ENCODE peak calls at places on chromosomes 13 and 19, in five cellular contexts. One of them, this sample, is unnamed.

GRCh38 chr13:109869312-109870237 is 83.2 kb upstream of the IRS2 start:
- DNase-seq in H1: no peak
- DNase-seq in breast epithelium: peak
- DNase-seq in endothelial cell of umbilical vein: peak
- DNase-seq in WERI-Rb-1: no peak
- DNase-seq in this sample: no peak

GRCh38 chr19:12867120-12868099 is 13.8 kb downstream of the DNASE2 start:
- DNase-seq in WERI-Rb-1: no peak
- DNase-seq in H1: peak
- DNase-seq in endothelial cell of umbilical vein: peak
- DNase-seq in breast epithelium: no peak
- DNase-seq in this sample: no peak

GRCh38 chr19:43532571-43532961 is 422 bp upstream of the ZNF575 start:
- DNase-seq in breast epithelium: peak
- DNase-seq in WERI-Rb-1: peak
- DNase-seq in endothelial cell of umbilical vein: no peak
- DNase-seq in H1: no peak
- DNase-seq in this sample: no peak

GRCh38 chr13:114112826-114113322 is 19.5 kb downstream of the RASA3 start:
- DNase-seq in H1: no peak
- DNase-seq in endothelial cell of umbilical vein: no peak
- DNase-seq in WERI-Rb-1: peak
- DNase-seq in breast epithelium: peak
- DNase-seq in this sample: no peak

GRCh38 chr13:93169980-93170379 is 56.6 kb upstream of the GPC6 start:
- DNase-seq in endothelial cell of umbilical vein: no peak
- DNase-seq in WERI-Rb-1: no peak
- DNase-seq in H1: no peak
- DNase-seq in breast epithelium: no peak
- DNase-seq in this sample: no peak

GRCh38 chr13:113077953-113078894 is 27.4 kb upstream of the F7 start:
- DNase-seq in endothelial cell of umbilical vein: no peak
- DNase-seq in H1: no peak
- DNase-seq in breast epithelium: no peak
- DNase-seq in WERI-Rb-1: no peak
- DNase-seq in this sample: no peak

GRCh38 chr19:48554385-48555091 is 2.6 kb downstream of the SULT2B1 start:
- DNase-seq in endothelial cell of umbilical vein: no peak
- DNase-seq in WERI-Rb-1: peak
- DNase-seq in breast epithelium: no peak
- DNase-seq in H1: peak
- DNase-seq in this sample: no peak

GRCh38 chr19:16035601-16036297 is 40.5 kb upstream of the TPM4 start:
- DNase-seq in endothelial cell of umbilical vein: no peak
- DNase-seq in H1: no peak
- DNase-seq in WERI-Rb-1: no peak
- DNase-seq in breast epithelium: peak
- DNase-seq in this sample: no peak

GRCh38 chr13:101649490-101650126 is 197.1 kb downstream of the ITGBL1 start:
- DNase-seq in breast epithelium: no peak
- DNase-seq in WERI-Rb-1: no peak
- DNase-seq in endothelial cell of umbilical vein: no peak
- DNase-seq in H1: no peak
- DNase-seq in this sample: no peak

GRCh38 chr13:39692650-39693438 is 37.4 kb downstream of the COG6 start:
- DNase-seq in H1: no peak
- DNase-seq in breast epithelium: no peak
- DNase-seq in WERI-Rb-1: no peak
- DNase-seq in endothelial cell of umbilical vein: no peak
- DNase-seq in this sample: no peak

GRCh38 chr13:94323746-94324408 is 155.6 kb downstream of the DCT start:
- DNase-seq in WERI-Rb-1: no peak
- DNase-seq in H1: no peak
- DNase-seq in breast epithelium: no peak
- DNase-seq in endothelial cell of umbilical vein: no peak
- DNase-seq in this sample: no peak

GRCh38 chr19:54955356-54955755 is 8.0 kb upstream of the NLRP7 start:
- DNase-seq in endothelial cell of umbilical vein: no peak
- DNase-seq in WERI-Rb-1: no peak
- DNase-seq in breast epithelium: no peak
- DNase-seq in H1: no peak
- DNase-seq in this sample: no peak

GRCh38 chr19:42053037-42053935 is 16.7 kb downstream of the GRIK5 start:
- DNase-seq in WERI-Rb-1: no peak
- DNase-seq in H1: no peak
- DNase-seq in endothelial cell of umbilical vein: no peak
- DNase-seq in breast epithelium: no peak
- DNase-seq in this sample: no peak

GRCh38 chr13:39505151-39505550 is 97.8 kb downstream of the LHFPL6 start:
- DNase-seq in H1: no peak
- DNase-seq in breast epithelium: no peak
- DNase-seq in endothelial cell of umbilical vein: no peak
- DNase-seq in WERI-Rb-1: no peak
- DNase-seq in this sample: no peak

GRCh38 chr19:13573268-13573667 is 67.0 kb upstream of the CACNA1A start:
- DNase-seq in endothelial cell of umbilical vein: no peak
- DNase-seq in H1: peak
- DNase-seq in WERI-Rb-1: no peak
- DNase-seq in breast epithelium: no peak
- DNase-seq in this sample: no peak

GRCh38 chr19:14434157-14434501 is 1.0 kb downstream of the PKN1 start:
- DNase-seq in H1: no peak
- DNase-seq in breast epithelium: no peak
- DNase-seq in WERI-Rb-1: no peak
- DNase-seq in endothelial cell of umbilical vein: peak
- DNase-seq in this sample: no peak

GRCh38 chr13:65854431-65854830 is 1375.7 kb downstream of the PCDH9 start:
- DNase-seq in WERI-Rb-1: no peak
- DNase-seq in endothelial cell of umbilical vein: no peak
- DNase-seq in H1: no peak
- DNase-seq in breast epithelium: no peak
- DNase-seq in this sample: no peak

GRCh38 chr19:8610928-8611284 is 391 bp upstream of the ADAMTS10 start:
- DNase-seq in H1: no peak
- DNase-seq in breast epithelium: no peak
- DNase-seq in endothelial cell of umbilical vein: no peak
- DNase-seq in WERI-Rb-1: no peak
- DNase-seq in this sample: no peak

GRCh38 chr19:16013181-16013850 is 63.0 kb upstream of the TPM4 start:
- DNase-seq in breast epithelium: no peak
- DNase-seq in endothelial cell of umbilical vein: no peak
- DNase-seq in WERI-Rb-1: no peak
- DNase-seq in H1: no peak
- DNase-seq in this sample: no peak

GRCh38 chr19:55253842-55254624 is 4.8 kb downstream of the PPP6R1 start:
- DNase-seq in H1: no peak
- DNase-seq in endothelial cell of umbilical vein: peak
- DNase-seq in breast epithelium: no peak
- DNase-seq in WERI-Rb-1: no peak
- DNase-seq in this sample: no peak

GRCh38 chr19:9622531-9622930 is 1.5 kb upstream of the ZNF561 start:
- DNase-seq in endothelial cell of umbilical vein: peak
- DNase-seq in H1: no peak
- DNase-seq in breast epithelium: no peak
- DNase-seq in WERI-Rb-1: no peak
- DNase-seq in this sample: no peak
- H3K27ac ChIP-seq in endothelial cell of umbilical vein: peak
- H3K27ac ChIP-seq in H1: no peak
- H3K27ac ChIP-seq in breast epithelium: peak
- H3K27ac ChIP-seq in WERI-Rb-1: no peak
- H3K27ac ChIP-seq in this sample: peak

DNA sequence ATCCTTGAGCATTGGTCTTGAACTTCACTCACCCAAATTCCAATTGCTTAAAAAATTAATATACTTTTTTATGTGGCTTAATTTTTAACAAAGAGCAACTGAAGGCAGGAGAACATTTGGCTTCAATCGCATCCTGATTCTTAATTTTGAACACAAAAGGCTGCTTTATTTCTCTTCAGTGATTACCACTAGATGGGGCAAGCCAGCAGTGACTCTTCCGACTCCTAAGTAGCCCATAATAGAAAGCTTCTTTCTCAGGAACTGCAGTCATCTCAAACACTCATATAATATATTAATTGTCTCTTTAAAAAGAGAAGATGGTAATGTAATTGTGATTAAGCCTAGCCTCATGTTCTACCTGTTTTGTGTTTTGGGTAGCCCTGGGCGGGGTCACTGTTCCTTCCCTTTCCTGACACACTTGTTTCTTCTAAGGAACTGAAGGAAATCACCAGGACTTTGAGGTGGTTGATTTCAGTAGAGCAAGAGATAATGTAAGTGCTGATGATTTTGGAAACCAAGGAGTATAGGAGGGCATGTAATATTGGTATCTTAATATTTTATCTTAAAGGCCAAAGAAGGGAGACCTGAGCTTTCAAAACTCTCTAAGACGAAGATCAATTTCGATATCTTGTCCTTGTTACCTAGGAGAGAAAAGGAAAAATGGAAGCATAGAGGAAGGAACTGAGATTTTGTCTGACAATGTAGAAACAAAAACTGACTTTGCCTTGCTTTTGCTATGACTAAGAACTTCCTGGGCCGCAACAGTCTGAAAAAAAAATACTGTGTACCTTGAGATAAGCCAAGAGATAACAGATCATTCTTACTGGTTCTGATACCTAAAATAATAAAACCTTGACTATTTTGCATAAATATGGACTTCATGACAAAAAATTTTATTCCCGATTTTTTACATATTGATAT is 73.1 kb downstream of the TNFSF13B start:
- DNase-seq in endothelial cell of umbilical vein: peak
- DNase-seq in breast epithelium: no peak
- DNase-seq in WERI-Rb-1: no peak
- DNase-seq in H1: no peak
- DNase-seq in this sample: no peak
- TF ChIP-seq CTCF in endothelial cell of umbilical vein: peak
- TF ChIP-seq CTCF in breast epithelium: no peak
- TF ChIP-seq CTCF in WERI-Rb-1: peak
- TF ChIP-seq CTCF in H1: peak
- TF ChIP-seq CTCF in this sample: peak

GRCh38 chr19:32919365-32919764 is 49.8 kb upstream of the SLC7A9 start:
- DNase-seq in WERI-Rb-1: no peak
- DNase-seq in H1: no peak
- DNase-seq in breast epithelium: no peak
- DNase-seq in endothelial cell of umbilical vein: no peak
- DNase-seq in this sample: no peak
- H3K27ac ChIP-seq in WERI-Rb-1: no peak
- H3K27ac ChIP-seq in H1: no peak
- H3K27ac ChIP-seq in breast epithelium: no peak
- H3K27ac ChIP-seq in endothelial cell of umbilical vein: no peak
- H3K27ac ChIP-seq in this sample: no peak

DNA sequence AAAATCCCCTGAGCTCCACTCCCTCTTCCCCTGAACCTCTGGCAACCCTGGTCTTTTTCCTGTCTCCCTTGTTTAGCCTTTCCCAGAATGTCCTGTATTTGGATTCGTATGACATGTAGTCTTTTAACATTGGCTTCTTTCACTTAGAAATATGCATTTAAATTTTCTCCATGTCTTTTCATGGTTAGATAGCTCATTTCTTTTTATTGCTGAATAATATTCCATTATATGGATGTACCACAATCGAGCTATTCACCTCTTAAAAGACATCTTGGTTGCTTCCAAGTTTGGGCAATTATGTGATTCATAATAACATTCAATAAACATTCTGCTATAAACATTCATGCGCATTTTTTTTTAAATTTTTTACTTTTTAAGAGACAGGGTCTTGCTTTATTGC is 99.6 kb upstream of the ZNF536 start:
- DNase-seq in endothelial cell of umbilical vein: no peak
- DNase-seq in breast epithelium: no peak
- DNase-seq in H1: no peak
- DNase-seq in WERI-Rb-1: no peak
- DNase-seq in this sample: no peak
- TF ChIP-seq CTCF in endothelial cell of umbilical vein: no peak
- TF ChIP-seq CTCF in breast epithelium: no peak
- TF ChIP-seq CTCF in H1: no peak
- TF ChIP-seq CTCF in WERI-Rb-1: no peak
- TF ChIP-seq CTCF in this sample: no peak

DNA sequence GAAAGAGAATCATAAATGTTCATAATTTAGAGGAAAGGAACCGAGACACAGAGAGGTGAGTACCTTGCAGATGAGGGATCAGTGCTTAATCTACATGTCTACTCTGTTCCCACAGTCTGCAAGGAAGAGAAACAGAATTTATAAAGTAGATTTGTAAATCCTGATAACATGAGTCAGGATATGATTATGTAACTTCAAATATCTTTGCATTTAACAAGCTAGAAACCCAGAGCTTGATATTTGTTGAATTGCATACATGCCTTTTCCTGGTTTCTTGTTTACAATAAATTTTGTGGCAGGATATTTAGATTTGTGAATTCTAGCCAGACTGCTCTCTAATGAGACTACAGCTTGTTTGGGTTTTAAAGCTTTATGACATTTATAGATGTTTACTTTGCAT is 219.2 kb downstream of the ENOX1 start:
- DNase-seq in endothelial cell of umbilical vein: no peak
- DNase-seq in H1: no peak
- DNase-seq in breast epithelium: no peak
- DNase-seq in WERI-Rb-1: no peak
- DNase-seq in this sample: no peak
- H3K27ac ChIP-seq in endothelial cell of umbilical vein: no peak
- H3K27ac ChIP-seq in H1: no peak
- H3K27ac ChIP-seq in breast epithelium: no peak
- H3K27ac ChIP-seq in WERI-Rb-1: no peak
- H3K27ac ChIP-seq in this sample: no peak

DNA sequence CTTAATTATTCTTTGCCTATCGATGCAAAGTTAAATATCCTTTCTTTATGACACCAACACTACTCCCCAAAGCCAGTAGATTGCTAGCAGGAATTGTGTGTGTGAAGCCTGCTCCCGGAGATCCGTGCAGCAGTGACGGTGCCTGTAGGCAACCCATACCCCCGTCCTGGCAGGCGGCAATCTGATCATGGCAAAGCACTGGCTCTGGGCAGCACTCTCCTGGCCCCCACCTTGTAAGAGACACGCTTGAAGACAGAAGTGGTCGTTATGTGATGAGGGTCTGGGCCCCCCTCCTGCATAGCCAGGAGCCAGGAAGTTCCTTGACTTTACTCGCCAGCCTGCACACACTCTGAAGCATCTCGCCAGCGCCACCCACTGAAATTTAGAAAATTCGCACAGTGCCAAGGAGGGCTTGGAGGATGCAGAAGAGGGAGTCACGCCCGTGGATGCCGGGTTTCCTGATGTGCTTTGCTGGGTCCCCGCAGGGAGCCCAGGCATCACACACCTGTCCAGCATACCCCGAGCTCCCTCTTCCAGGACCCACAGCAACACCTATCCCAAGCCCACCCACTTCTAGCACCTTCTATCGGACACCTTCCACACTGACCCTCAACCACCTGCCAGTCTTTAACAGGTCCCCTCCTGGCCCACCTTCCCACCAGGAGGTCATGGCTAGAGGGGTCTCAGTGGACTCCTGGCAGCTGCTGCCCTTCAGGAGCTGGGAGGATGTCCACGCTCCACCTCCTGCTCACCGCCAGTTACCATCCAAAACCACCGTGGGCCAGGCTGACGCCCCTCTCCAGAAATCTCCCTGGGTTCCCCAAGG is 54.5 kb downstream of the CEBPG start:
- DNase-seq in breast epithelium: no peak
- DNase-seq in H1: no peak
- DNase-seq in endothelial cell of umbilical vein: no peak
- DNase-seq in WERI-Rb-1: no peak
- DNase-seq in this sample: no peak
- TF ChIP-seq CTCF in breast epithelium: no peak
- TF ChIP-seq CTCF in H1: peak
- TF ChIP-seq CTCF in endothelial cell of umbilical vein: no peak
- TF ChIP-seq CTCF in WERI-Rb-1: peak
- TF ChIP-seq CTCF in this sample: no peak